ENCODE peak calls at places on chromosomes 16 and 17, in seven cellular contexts. N is H7; K is endodermal cell; Y is CD8-positive, alpha-beta T cell; H is A549; G is lung; F is ascending aorta. O is an unnamed sample.

GRCh38 chr16:30805370-30806169 is 18.6 kb upstream of the ZNF629 start:
- DNase-seq in Y (peak; percentile 59), H (peak; percentile 88), F (peak; percentile 90), G (peak; percentile 87), K (peak; percentile 91), N (peak; percentile 93), O (peak; percentile 96)

GRCh38 chr17:58684003-58684402 is 7.8 kb downstream of the TEX14 start:
- DNase-seq in K (no peak), N (no peak), H (no peak), G (no peak), Y (no peak), F (no peak), O (no peak)

GRCh38 chr16:86577314-86577971 is 906 bp upstream of the FOXL1 start:
- DNase-seq in G (no peak), F (peak; percentile 74), N (peak; percentile 70), Y (no peak), K (peak; percentile 68), H (no peak), O (no peak)

GRCh38 chr17:2179615-2180295 is 123.8 kb downstream of the SMG6 start:
- DNase-seq in Y (no peak), N (no peak), G (peak; percentile 77), H (no peak), K (no peak), F (peak; percentile 85), O (peak; percentile 83)

GRCh38 chr17:12958786-12959185 is 59.0 kb downstream of the ELAC2 start:
- DNase-seq in F (no peak), G (no peak), Y (no peak), H (no peak), N (no peak), K (no peak), O (no peak)

GRCh38 chr17:45311762-45312476 is 4.9 kb downstream of the MAP3K14 start:
- DNase-seq in K (peak; percentile 51), F (peak; percentile 73), Y (peak; percentile 74), G (peak; percentile 75), N (no peak), H (peak; percentile 59), O (peak; percentile 68)

GRCh38 chr17:74862108-74862901 is 2.6 kb upstream of the GRIN2C start:
- DNase-seq in F (peak; percentile 76), H (peak; percentile 68), G (peak; percentile 68), Y (peak; percentile 74), N (peak; percentile 98), K (peak; percentile 98), O (peak; percentile 66)

GRCh38 chr17:21129023-21129681 is 2.4 kb downstream of the DHRS7B start:
- DNase-seq in H (peak; percentile 67), N (peak; percentile 48), Y (no peak), K (no peak), F (no peak), G (no peak), O (no peak)

GRCh38 chr16:69351309-69352027 is at the start of gene TMED6:
- DNase-seq in F (peak; percentile 47), K (no peak), G (no peak), H (no peak), Y (no peak), N (no peak), O (no peak)

GRCh38 chr16:57277586-57277985 is 6.9 kb downstream of the PLLP start:
- DNase-seq in G (peak; percentile 49), F (no peak), Y (peak; percentile 79), H (peak; percentile 36), K (no peak), N (peak; percentile 33), O (no peak)

DNA sequence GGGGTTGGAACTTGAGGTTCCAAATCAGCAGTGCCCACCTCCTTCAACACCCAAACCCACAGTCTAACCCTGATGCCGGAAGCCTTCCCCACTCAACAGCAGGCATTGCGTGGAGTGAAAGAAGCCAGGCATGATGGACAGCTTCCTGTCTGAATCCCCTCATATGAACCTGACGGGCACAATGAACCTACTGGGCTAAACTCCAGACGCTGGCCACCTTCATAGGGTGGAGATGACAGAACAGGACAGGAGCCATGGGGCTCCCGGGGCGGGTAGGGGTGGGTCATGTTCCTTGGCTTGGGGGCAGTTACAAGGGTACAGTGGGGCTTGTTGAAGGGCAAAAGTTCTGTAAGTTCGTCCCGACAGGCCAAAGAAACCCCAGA is 460 bp upstream of the HSBP1 start:
- DNase-seq in K (no peak), G (peak; percentile 35), N (no peak), F (no peak), H (no peak), Y (no peak), O (no peak)
- H3K4me3 ChIP-seq in K (peak overlapping the region; percentile 96), G (no peak overlapping the region), N (no peak overlapping the region), F (peak overlapping the region; percentile 83), H (peak overlapping the region; percentile 93), Y (peak overlapping the region; percentile 91), O (peak overlapping the region; percentile 99)

DNA sequence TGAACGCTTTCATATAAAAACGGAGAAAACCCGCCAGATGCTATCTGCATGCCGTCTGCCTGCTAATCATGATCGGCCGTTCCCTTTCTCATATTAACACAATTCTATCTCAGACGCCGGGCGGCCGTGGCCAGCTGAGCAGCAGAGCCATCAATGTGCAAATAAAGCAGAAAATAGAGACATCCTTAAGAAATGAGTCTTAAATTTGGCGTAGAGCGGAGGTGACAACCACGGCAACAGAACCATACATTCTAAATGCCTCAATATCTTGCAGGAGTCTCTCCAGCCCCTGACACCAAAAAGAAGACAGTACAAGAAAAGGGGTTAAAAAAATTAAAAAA is 2.7 kb upstream of the IRX5 start:
- DNase-seq in H (peak; percentile 27), G (no peak), Y (no peak), K (peak; percentile 63), F (no peak), N (no peak), O (no peak)
- H3K4me3 ChIP-seq in H (peak overlapping the region; percentile 79), G (peak overlapping the region; percentile 19), Y (no peak overlapping the region), K (peak overlapping the region; percentile 96), F (peak overlapping the region; percentile 94), N (peak overlapping the region; percentile 68), O (peak overlapping the region; percentile 89)

GRCh38 chr16:81831722-81832126 is 52.6 kb downstream of the PLCG2 start:
- DNase-seq in H (no peak), K (peak; percentile 65), F (peak; percentile 74), Y (peak; percentile 69), G (peak; percentile 71), N (peak; percentile 57), O (peak; percentile 71)
- H3K4me3 ChIP-seq in H (no peak overlapping the region), K (no peak overlapping the region), F (no peak overlapping the region), Y (no peak overlapping the region), G (no peak overlapping the region), N (no peak overlapping the region), O (no peak overlapping the region)

GRCh38 chr16:84613408-84614071 is 4.3 kb downstream of the COTL1 start:
- DNase-seq in K (no peak), H (no peak), G (no peak), N (no peak), Y (no peak), F (no peak), O (no peak)
- H3K4me3 ChIP-seq in K (no peak overlapping the region), H (no peak overlapping the region), G (no peak overlapping the region), N (no peak overlapping the region), Y (no peak overlapping the region), F (no peak overlapping the region), O (no peak overlapping the region)